ENCODE peak calls at places on chromosomes 2 and 18, in five cellular contexts. A is fibroblast of lung, I is mammary epithelial cell, S is H9, O is IMR-90. G is an unnamed sample.

GRCh38 chr18:38887671-38888020 is 1322.0 kb upstream of the CELF4 start:
- DNase-seq in S (no peak), A (no peak), I (no peak), O (no peak), G (no peak)

GRCh38 chr2:109487237-109487869 is 126.4 kb downstream of the SEPTIN10 start:
- DNase-seq in S (no peak), O (peak), I (no peak), A (peak), G (no peak)

GRCh38 chr2:54092940-54093339 is 22.5 kb upstream of the ACYP2 start:
- DNase-seq in O (no peak), I (no peak), A (no peak), S (no peak), G (no peak)

GRCh38 chr18:78619854-78620253 is 359.8 kb upstream of the SALL3 start:
- DNase-seq in I (no peak), A (no peak), O (no peak), S (peak), G (no peak)

GRCh38 chr2:10771786-10772185 is 40.8 kb downstream of the PDIA6 start:
- DNase-seq in A (no peak), O (no peak), S (no peak), I (no peak), G (no peak)

GRCh38 chr2:189128961-189129360 is 50.6 kb downstream of the COL5A2 start:
- DNase-seq in A (no peak), O (no peak), I (no peak), S (no peak), G (no peak)

GRCh38 chr2:45978302-45978859 is 318.8 kb upstream of the EPAS1 start:
- DNase-seq in I (no peak), S (no peak), A (no peak), O (no peak), G (no peak)

GRCh38 chr2:231043796-231044195 is 6.5 kb downstream of the C2orf72 start:
- DNase-seq in I (no peak), A (no peak), S (no peak), O (no peak), G (no peak)

GRCh38 chr18:997499-997898 is 92.8 kb downstream of the ADCYAP1 start:
- DNase-seq in O (no peak), A (no peak), S (no peak), I (no peak), G (no peak)

GRCh38 chr18:65768379-65768778 is 17.6 kb downstream of the CDH7 start:
- DNase-seq in S (no peak), O (no peak), I (no peak), A (no peak), G (no peak)

GRCh38 chr2:67783026-67783425 is 279.8 kb downstream of the C1D start:
- DNase-seq in S (no peak), A (no peak), I (no peak), O (no peak), G (no peak)

GRCh38 chr2:142300517-142300916 is 169.7 kb upstream of the LRP1B start:
- DNase-seq in O (no peak), I (no peak), S (no peak), A (no peak), G (no peak)

GRCh38 chr2:98148968-98149697 is 62.2 kb downstream of the VWA3B start:
- DNase-seq in S (peak), O (peak), A (peak), I (peak), G (peak)

GRCh38 chr2:130346041-130346740 is 3.5 kb downstream of the IMP4 start:
- DNase-seq in O (no peak), S (no peak), A (no peak), I (no peak), G (no peak)

GRCh38 chr2:85254540-85255261 is 73.1 kb downstream of the TGOLN2 start:
- DNase-seq in I (no peak), S (no peak), A (no peak), O (no peak), G (no peak)

GRCh38 chr2:85253890-85254289 is 73.9 kb downstream of the TGOLN2 start:
- DNase-seq in S (no peak), A (no peak), I (no peak), O (no peak), G (no peak)

GRCh38 chr2:85257359-85258193 is 70.2 kb downstream of the TGOLN2 start:
- DNase-seq in A (no peak), I (no peak), O (peak), S (no peak), G (no peak)

GRCh38 chr2:85255813-85256581 is 71.8 kb downstream of the TGOLN2 start:
- DNase-seq in O (peak), S (peak), A (peak), I (peak), G (peak)

GRCh38 chr2:85255456-85255812 is 72.4 kb downstream of the TGOLN2 start:
- DNase-seq in O (no peak), I (no peak), A (no peak), S (peak), G (peak)
- H3K4me2 ChIP-seq in O (no peak), I (peak), A (no peak), S (peak), G (peak)

DNA sequence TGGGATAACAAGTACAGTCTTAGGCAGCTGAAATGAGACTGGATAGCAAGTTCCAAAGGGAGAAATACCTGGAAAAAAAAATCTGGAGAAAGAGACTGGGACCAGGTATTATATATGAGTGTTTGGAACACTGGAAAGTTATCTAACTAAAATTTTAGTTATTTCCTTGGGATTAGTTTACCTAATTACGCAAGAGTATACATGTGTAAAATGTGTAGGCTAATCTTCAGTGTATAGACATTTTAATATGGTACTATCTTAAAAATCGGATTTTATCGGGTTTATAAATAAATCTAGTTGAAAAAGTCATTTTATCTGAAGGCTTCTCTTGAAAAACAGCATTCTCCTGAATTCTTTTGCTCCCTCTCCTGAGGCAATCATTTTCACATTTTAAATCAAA is 3.9 kb downstream of the EPB41L5 start:
- DNase-seq in S (no peak), A (no peak), I (no peak), O (no peak), G (no peak)
- H3K4me2 ChIP-seq in S (no peak), A (no peak), I (no peak), O (no peak), G (no peak)

GRCh38 chr2:229408982-229409381 is 137.9 kb upstream of the PID1 start:
- DNase-seq in I (no peak), O (no peak), A (no peak), S (no peak), G (no peak)

GRCh38 chr2:229409751-229410181 is 138.7 kb upstream of the PID1 start:
- DNase-seq in O (peak), A (peak), S (no peak), I (no peak), G (peak)

GRCh38 chr2:229407170-229407569 is 136.1 kb upstream of the PID1 start:
- DNase-seq in I (peak), S (no peak), A (peak), O (peak), G (no peak)

GRCh38 chr2:229410312-229410711 is 139.2 kb upstream of the PID1 start:
- DNase-seq in O (no peak), A (no peak), I (no peak), S (no peak), G (no peak)

DNA sequence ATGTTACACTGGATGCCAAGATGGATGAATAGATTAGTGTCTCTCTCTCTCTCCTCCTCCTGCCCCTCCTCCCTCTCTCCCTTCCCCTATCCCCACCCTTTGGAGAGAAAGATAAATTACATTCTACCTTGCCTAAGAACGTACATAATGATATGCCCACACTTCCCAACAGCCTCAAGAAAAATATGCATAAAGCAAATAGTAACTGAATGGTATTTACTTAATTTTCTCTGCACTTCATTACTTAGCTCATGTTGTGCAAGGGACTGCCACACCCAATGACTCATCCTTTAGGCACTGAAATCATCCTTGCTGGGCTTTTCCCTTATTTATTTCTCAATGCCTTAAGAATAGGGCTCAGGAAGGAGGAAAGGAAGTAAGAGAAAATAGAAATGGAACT is 137.3 kb upstream of the PID1 start:
- DNase-seq in A (peak), S (no peak), I (peak), O (peak), G (peak)
- H3K4me2 ChIP-seq in A (peak), S (no peak), I (peak), O (no peak), G (no peak)

GRCh38 chr2:12726271-12726670 is 9.5 kb downstream of the TRIB2 start:
- DNase-seq in I (no peak), A (no peak), S (no peak), O (no peak), G (no peak)
- H3K4me2 ChIP-seq in I (no peak), A (no peak), S (no peak), O (no peak), G (no peak)

GRCh38 chr2:84963323-84963691 is 7.7 kb upstream of the KCMF1 start:
- DNase-seq in O (no peak), A (no peak), I (no peak), S (no peak), G (no peak)
- H3K4me2 ChIP-seq in O (peak), A (peak), I (no peak), S (no peak), G (no peak)

G was measured in GM23338.